ENCODE peak calls at places on chromosome X, in five cellular contexts. L, M, D, W and J are unnamed samples.

GRCh38 chrX:45006002-45006800 is 133.2 kb downstream of the KDM6A start:
- DNase-seq in D (no peak), W (no peak), L (peak), M (peak), J (no peak)

GRCh38 chrX:14941301-14941700 is 68.1 kb downstream of the MOSPD2 start:
- DNase-seq in M (no peak), W (no peak), D (no peak), L (no peak), J (no peak)

GRCh38 chrX:104662694-104663093 is 96.7 kb downstream of the IL1RAPL2 start:
- DNase-seq in L (no peak), D (no peak), W (no peak), M (peak), J (no peak)

GRCh38 chrX:44953734-44954502 is 80.9 kb downstream of the KDM6A start:
- DNase-seq in M (peak), L (no peak), W (no peak), D (no peak), J (no peak)

GRCh38 chrX:24149346-24150050 is at the start of gene ZFX:
- DNase-seq in M (no peak), D (peak), L (peak), W (no peak), J (peak)

GRCh38 chrX:2325076-2325784 is 175.5 kb downstream of the DHRSX start:
- DNase-seq in W (no peak), D (no peak), L (peak), M (peak), J (no peak)

GRCh38 chrX:13081385-13082285 is 37.2 kb upstream of the FAM9C start:
- DNase-seq in D (no peak), M (peak), L (no peak), W (no peak), J (no peak)

GRCh38 chrX:71909956-71910355 is 689 bp upstream of the NHSL2 start:
- DNase-seq in W (no peak), D (no peak), M (no peak), L (no peak), J (no peak)

GRCh38 chrX:106698693-106699092 is 27.8 kb upstream of the RNF128 start:
- DNase-seq in M (peak), W (no peak), L (no peak), D (no peak), J (no peak)

GRCh38 chrX:129697204-129697829 is 41.5 kb upstream of the XPNPEP2 start:
- DNase-seq in W (no peak), L (no peak), M (no peak), D (no peak), J (no peak)

GRCh38 chrX:119916310-119916709 is 20.6 kb downstream of the AKAP14 start:
- DNase-seq in L (no peak), D (no peak), W (no peak), M (no peak), J (no peak)

GRCh38 chrX:110143454-110144210 is 140.7 kb downstream of the TMEM164 start:
- DNase-seq in W (no peak), M (no peak), D (no peak), L (no peak), J (peak)

GRCh38 chrX:101303790-101304189 is 12.7 kb upstream of the TAF7L start:
- DNase-seq in M (no peak), L (no peak), D (no peak), W (no peak), J (no peak)

GRCh38 chrX:67917412-67918010 is 373.7 kb downstream of the AR start:
- DNase-seq in L (no peak), D (no peak), M (no peak), W (no peak), J (no peak)

GRCh38 chrX:17839269-17839668 is 21.8 kb downstream of the RAI2 start:
- DNase-seq in L (no peak), W (no peak), D (no peak), M (no peak), J (no peak)

GRCh38 chrX:47749185-47749967 is 87.3 kb upstream of the ZNF81 start:
- DNase-seq in D (no peak), M (no peak), W (no peak), L (no peak), J (no peak)

GRCh38 chrX:24465524-24465850 is 401 bp downstream of the PDK3 start:
- DNase-seq in D (no peak), L (no peak), W (no peak), M (no peak), J (no peak)

GRCh38 chrX:53684415-53685192 is 1.9 kb downstream of the HUWE1 start:
- DNase-seq in L (no peak), W (no peak), M (no peak), D (no peak), J (no peak)

GRCh38 chrX:154094833-154095232 is 2.7 kb downstream of the MECP2 start:
- DNase-seq in W (no peak), D (no peak), L (no peak), M (no peak), J (no peak)

GRCh38 chrX:34381241-34381640 is 249.1 kb upstream of the FAM47A start:
- DNase-seq in D (no peak), M (no peak), W (no peak), L (no peak), J (no peak)